ENCODE peak calls at places on chromosomes 7 and 10, in six cellular contexts. One of them, this sample, is unnamed.

GRCh38 chr7:155699180-155699579 is 54.7 kb downstream of the RBM33 start:
- DNase-seq in astrocyte: no peak
- DNase-seq in HCT116: no peak
- DNase-seq in mammary epithelial cell: no peak
- DNase-seq in neural progenitor cell: no peak
- DNase-seq in GM23338: no peak
- DNase-seq in this sample: no peak

GRCh38 chr7:15515201-15515777 is 46.5 kb downstream of the AGMO start:
- DNase-seq in astrocyte: peak; percentile 1
- DNase-seq in HCT116: no peak
- DNase-seq in mammary epithelial cell: no peak
- DNase-seq in neural progenitor cell: no peak
- DNase-seq in GM23338: peak; percentile 26
- DNase-seq in this sample: no peak

GRCh38 chr10:104286939-104287338 is 18.0 kb downstream of the GSTO2 start:
- DNase-seq in astrocyte: no peak
- DNase-seq in HCT116: no peak
- DNase-seq in mammary epithelial cell: no peak
- DNase-seq in neural progenitor cell: no peak
- DNase-seq in GM23338: no peak
- DNase-seq in this sample: no peak

GRCh38 chr10:59868974-59869940 is 37.1 kb downstream of the CCDC6 start:
- DNase-seq in astrocyte: no peak
- DNase-seq in HCT116: no peak
- DNase-seq in mammary epithelial cell: no peak
- DNase-seq in neural progenitor cell: no peak
- DNase-seq in GM23338: no peak
- DNase-seq in this sample: no peak

GRCh38 chr7:114414151-114415053 is at the start of gene FOXP2:
- DNase-seq in astrocyte: peak; percentile 46
- DNase-seq in HCT116: no peak
- DNase-seq in mammary epithelial cell: no peak
- DNase-seq in neural progenitor cell: peak; percentile 14
- DNase-seq in GM23338: no peak
- DNase-seq in this sample: no peak

GRCh38 chr7:25028370-25028971 is 48.5 kb upstream of the OSBPL3 start:
- DNase-seq in astrocyte: peak; percentile 98
- DNase-seq in HCT116: no peak
- DNase-seq in mammary epithelial cell: peak; percentile 87
- DNase-seq in neural progenitor cell: no peak
- DNase-seq in GM23338: no peak
- DNase-seq in this sample: peak; percentile 66

GRCh38 chr10:127331696-127332095 is 135.3 kb upstream of the INSYN2A start:
- DNase-seq in astrocyte: no peak
- DNase-seq in HCT116: no peak
- DNase-seq in mammary epithelial cell: peak; percentile 2
- DNase-seq in neural progenitor cell: no peak
- DNase-seq in GM23338: no peak
- DNase-seq in this sample: no peak

GRCh38 chr7:14720792-14721191 is 181.8 kb downstream of the DGKB start:
- DNase-seq in astrocyte: no peak
- DNase-seq in HCT116: no peak
- DNase-seq in mammary epithelial cell: no peak
- DNase-seq in neural progenitor cell: no peak
- DNase-seq in GM23338: no peak
- DNase-seq in this sample: no peak

GRCh38 chr7:92768501-92769360 is 67.6 kb downstream of the CDK6 start:
- DNase-seq in astrocyte: no peak
- DNase-seq in HCT116: no peak
- DNase-seq in mammary epithelial cell: peak; percentile 71
- DNase-seq in neural progenitor cell: no peak
- DNase-seq in GM23338: peak; percentile 53
- DNase-seq in this sample: no peak

GRCh38 chr7:134470864-134471263 is 12.0 kb upstream of the AKR1B1 start:
- DNase-seq in astrocyte: peak; percentile 61
- DNase-seq in HCT116: peak; percentile 19
- DNase-seq in mammary epithelial cell: peak; percentile 90
- DNase-seq in neural progenitor cell: no peak
- DNase-seq in GM23338: no peak
- DNase-seq in this sample: peak; percentile 80

GRCh38 chr7:156222611-156223010 is 410.3 kb upstream of the SHH start:
- DNase-seq in astrocyte: no peak
- DNase-seq in HCT116: no peak
- DNase-seq in mammary epithelial cell: no peak
- DNase-seq in neural progenitor cell: no peak
- DNase-seq in GM23338: no peak
- DNase-seq in this sample: no peak

GRCh38 chr7:150999001-150999400 is 8.2 kb downstream of the NOS3 start:
- DNase-seq in astrocyte: no peak
- DNase-seq in HCT116: no peak
- DNase-seq in mammary epithelial cell: no peak
- DNase-seq in neural progenitor cell: no peak
- DNase-seq in GM23338: no peak
- DNase-seq in this sample: peak; percentile 31

GRCh38 chr10:102775201-102775972 is 31.6 kb downstream of the WBP1L start:
- DNase-seq in astrocyte: no peak
- DNase-seq in HCT116: no peak
- DNase-seq in mammary epithelial cell: no peak
- DNase-seq in neural progenitor cell: no peak
- DNase-seq in GM23338: no peak
- DNase-seq in this sample: no peak

GRCh38 chr7:82257118-82257695 is 186.4 kb downstream of the CACNA2D1 start:
- DNase-seq in astrocyte: no peak
- DNase-seq in HCT116: no peak
- DNase-seq in mammary epithelial cell: no peak
- DNase-seq in neural progenitor cell: no peak
- DNase-seq in GM23338: no peak
- DNase-seq in this sample: no peak

GRCh38 chr10:78776746-78777145 is 292.0 kb upstream of the ZMIZ1 start:
- DNase-seq in astrocyte: no peak
- DNase-seq in HCT116: no peak
- DNase-seq in mammary epithelial cell: no peak
- DNase-seq in neural progenitor cell: no peak
- DNase-seq in GM23338: no peak
- DNase-seq in this sample: no peak

GRCh38 chr10:5684318-5684970 is at the start of gene TASOR2:
- DNase-seq in astrocyte: peak; percentile 90
- DNase-seq in HCT116: peak; percentile 94
- DNase-seq in mammary epithelial cell: peak; percentile 98
- DNase-seq in neural progenitor cell: peak; percentile 97
- DNase-seq in GM23338: peak; percentile 99
- DNase-seq in this sample: peak; percentile 97

GRCh38 chr10:58555170-58555929 is 42.7 kb downstream of the BICC1 start:
- DNase-seq in astrocyte: no peak
- DNase-seq in HCT116: no peak
- DNase-seq in mammary epithelial cell: no peak
- DNase-seq in neural progenitor cell: no peak
- DNase-seq in GM23338: no peak
- DNase-seq in this sample: no peak

GRCh38 chr10:110708776-110709443 is 64.8 kb downstream of the RBM20 start:
- DNase-seq in astrocyte: no peak
- DNase-seq in HCT116: no peak
- DNase-seq in mammary epithelial cell: no peak
- DNase-seq in neural progenitor cell: peak; percentile 18
- DNase-seq in GM23338: no peak
- DNase-seq in this sample: no peak

GRCh38 chr7:133491319-133491718 is 238.4 kb downstream of the EXOC4 start:
- DNase-seq in astrocyte: no peak
- DNase-seq in HCT116: no peak
- DNase-seq in mammary epithelial cell: no peak
- DNase-seq in neural progenitor cell: no peak
- DNase-seq in GM23338: no peak
- DNase-seq in this sample: no peak

GRCh38 chr7:30914611-30915601 is 3.3 kb downstream of the AQP1 start:
- DNase-seq in astrocyte: peak; percentile 36
- DNase-seq in HCT116: peak; percentile 21
- DNase-seq in mammary epithelial cell: peak; percentile 68
- DNase-seq in neural progenitor cell: no peak
- DNase-seq in GM23338: no peak
- DNase-seq in this sample: peak; percentile 97

GRCh38 chr7:27175005-27175625 is 995 bp upstream of the HOXA10 start:
- DNase-seq in astrocyte: no peak
- DNase-seq in HCT116: no peak
- DNase-seq in mammary epithelial cell: no peak
- DNase-seq in neural progenitor cell: no peak
- DNase-seq in GM23338: peak; percentile 33
- DNase-seq in this sample: no peak

GRCh38 chr7:30157217-30157616 is 22.4 kb downstream of the MTURN start:
- DNase-seq in astrocyte: no peak
- DNase-seq in HCT116: no peak
- DNase-seq in mammary epithelial cell: no peak
- DNase-seq in neural progenitor cell: no peak
- DNase-seq in GM23338: no peak
- DNase-seq in this sample: no peak

GRCh38 chr7:36911788-36912187 is 187.5 kb upstream of the AOAH start:
- DNase-seq in astrocyte: peak; percentile 32
- DNase-seq in HCT116: no peak
- DNase-seq in mammary epithelial cell: no peak
- DNase-seq in neural progenitor cell: no peak
- DNase-seq in GM23338: no peak
- DNase-seq in this sample: no peak

GRCh38 chr7:20647908-20648776 is 32.7 kb downstream of the ABCB5 start:
- DNase-seq in astrocyte: peak; percentile 8
- DNase-seq in HCT116: peak; percentile 55
- DNase-seq in mammary epithelial cell: peak; percentile 22
- DNase-seq in neural progenitor cell: peak; percentile 70
- DNase-seq in GM23338: peak; percentile 86
- DNase-seq in this sample: no peak

GRCh38 chr10:28991326-28991725 is 297.5 kb upstream of the LYZL1 start:
- DNase-seq in astrocyte: peak; percentile 92
- DNase-seq in HCT116: peak; percentile 76
- DNase-seq in mammary epithelial cell: peak; percentile 56
- DNase-seq in neural progenitor cell: peak; percentile 16
- DNase-seq in GM23338: no peak
- DNase-seq in this sample: peak; percentile 42

GRCh38 chr7:9854605-9855004 is 1119.1 kb upstream of the PHF14 start:
- DNase-seq in astrocyte: no peak
- DNase-seq in HCT116: no peak
- DNase-seq in mammary epithelial cell: no peak
- DNase-seq in neural progenitor cell: no peak
- DNase-seq in GM23338: no peak
- DNase-seq in this sample: no peak

GRCh38 chr10:2957785-2958184 is 109.6 kb upstream of the PFKP start:
- DNase-seq in astrocyte: no peak
- DNase-seq in HCT116: no peak
- DNase-seq in mammary epithelial cell: no peak
- DNase-seq in neural progenitor cell: no peak
- DNase-seq in GM23338: no peak
- DNase-seq in this sample: no peak

DNA sequence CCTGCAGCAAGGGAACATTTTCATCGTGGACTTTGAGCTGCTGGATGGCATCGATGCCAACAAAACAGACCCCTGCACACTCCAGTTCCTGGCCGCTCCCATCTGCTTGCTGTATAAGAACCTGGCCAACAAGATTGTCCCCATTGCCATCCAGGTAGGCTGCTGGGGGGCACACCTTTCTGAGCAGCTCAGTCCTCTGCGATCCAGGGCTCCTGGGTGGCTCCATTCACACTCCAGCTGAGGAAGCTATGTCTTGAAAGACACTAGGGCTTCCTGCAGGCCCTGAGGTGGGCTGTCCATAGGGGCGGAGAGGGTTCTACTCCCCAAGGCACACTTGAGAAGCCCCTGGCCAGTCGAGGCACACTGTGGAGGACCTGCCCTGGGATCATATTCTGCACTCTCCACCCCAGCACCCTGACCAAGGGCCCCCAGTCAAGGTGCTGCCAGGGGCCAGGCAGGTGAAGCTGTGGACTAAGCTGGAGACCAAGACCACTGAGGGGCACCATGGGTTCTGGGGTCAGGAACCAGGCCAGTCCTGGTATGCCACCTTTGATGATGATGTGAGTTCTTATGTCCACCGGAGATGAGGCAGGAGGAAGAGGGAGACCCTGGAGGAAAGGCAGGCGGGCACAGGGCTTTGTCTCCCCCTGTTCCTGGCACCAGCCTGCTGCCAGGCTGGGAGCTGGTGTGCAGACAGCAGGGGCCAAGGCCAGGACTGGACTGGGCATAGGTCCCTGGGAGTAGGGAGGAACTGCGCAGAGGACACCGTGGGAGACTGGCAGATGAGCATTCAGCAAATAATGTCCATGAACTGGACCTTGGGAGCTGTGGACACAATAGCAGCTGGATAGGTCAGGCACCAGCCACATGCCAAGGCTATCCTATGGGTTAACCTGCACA is 54.8 kb downstream of the ALOX5 start:
- DNase-seq in astrocyte: no peak
- DNase-seq in HCT116: no peak
- DNase-seq in mammary epithelial cell: no peak
- DNase-seq in neural progenitor cell: no peak
- DNase-seq in GM23338: no peak
- DNase-seq in this sample: no peak
- TF ChIP-seq EZH2 in astrocyte: no peak
- TF ChIP-seq EZH2 in HCT116: no peak
- TF ChIP-seq EZH2 in mammary epithelial cell: no peak
- TF ChIP-seq EZH2 in neural progenitor cell: no peak
- TF ChIP-seq EZH2 in GM23338: no peak
- TF ChIP-seq EZH2 in this sample: no peak

GRCh38 chr7:143975617-143976016 is 21.0 kb downstream of the OR2F1 start:
- DNase-seq in astrocyte: no peak
- DNase-seq in HCT116: peak; percentile 29
- DNase-seq in mammary epithelial cell: no peak
- DNase-seq in neural progenitor cell: peak; percentile 40
- DNase-seq in GM23338: peak; percentile 73
- DNase-seq in this sample: no peak
- TF ChIP-seq CTCF in astrocyte: no peak
- TF ChIP-seq CTCF in HCT116: peak; percentile 18
- TF ChIP-seq CTCF in mammary epithelial cell: no peak
- TF ChIP-seq CTCF in neural progenitor cell: peak; percentile 29
- TF ChIP-seq CTCF in GM23338: peak; percentile 57
- TF ChIP-seq CTCF in this sample: no peak

GRCh38 chr7:105877736-105878135 is 1.3 kb upstream of the ATXN7L1 start:
- DNase-seq in astrocyte: no peak
- DNase-seq in HCT116: no peak
- DNase-seq in mammary epithelial cell: no peak
- DNase-seq in neural progenitor cell: no peak
- DNase-seq in GM23338: no peak
- DNase-seq in this sample: no peak
- H3K4me2 ChIP-seq in astrocyte: peak overlapping the region; percentile 99
- H3K4me2 ChIP-seq in HCT116: peak overlapping the region; percentile 90
- H3K4me2 ChIP-seq in mammary epithelial cell: peak overlapping the region; percentile 98
- H3K4me2 ChIP-seq in neural progenitor cell: peak overlapping the region; percentile 100
- H3K4me2 ChIP-seq in GM23338: peak overlapping the region; percentile 82
- H3K4me2 ChIP-seq in this sample: peak overlapping the region; percentile 79

GRCh38 chr7:52851547-52851946 is 183.9 kb upstream of the POM121L12 start:
- DNase-seq in astrocyte: no peak
- DNase-seq in HCT116: no peak
- DNase-seq in mammary epithelial cell: no peak
- DNase-seq in neural progenitor cell: no peak
- DNase-seq in GM23338: no peak
- DNase-seq in this sample: no peak

DNA sequence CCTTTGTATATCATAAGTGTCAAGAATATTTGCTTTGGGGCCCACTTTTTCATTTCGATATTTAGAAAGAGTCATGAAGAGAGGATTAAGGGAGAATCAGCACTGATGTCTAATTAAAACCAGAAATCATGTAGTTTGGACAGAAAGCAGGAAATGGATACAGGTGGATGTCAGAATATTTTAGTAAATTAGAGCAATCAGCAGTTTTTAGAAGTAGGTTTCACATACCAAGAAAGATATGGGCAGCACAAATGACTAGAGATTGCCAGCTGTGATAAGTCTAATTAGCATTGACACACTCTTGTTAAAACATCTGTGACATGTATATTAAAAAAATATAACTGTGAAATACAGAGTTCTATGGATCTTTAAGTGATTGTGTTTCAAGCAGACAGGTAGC is 180.8 kb upstream of the POM121L12 start:
- DNase-seq in astrocyte: no peak
- DNase-seq in HCT116: no peak
- DNase-seq in mammary epithelial cell: no peak
- DNase-seq in neural progenitor cell: no peak
- DNase-seq in GM23338: no peak
- DNase-seq in this sample: no peak
- TF ChIP-seq EZH2 in astrocyte: no peak
- TF ChIP-seq EZH2 in HCT116: no peak
- TF ChIP-seq EZH2 in mammary epithelial cell: no peak
- TF ChIP-seq EZH2 in neural progenitor cell: no peak
- TF ChIP-seq EZH2 in GM23338: no peak
- TF ChIP-seq EZH2 in this sample: no peak